ENCODE peak calls at places on chromosomes 1 and 21, in eight cellular contexts. U is HFF-Myc, O is RWPE1, I is H9, S is cardiac fibroblast, D is cardiac muscle cell, B is GM12865, K is AG04450. R is an unnamed sample.

GRCh38 chr1:205536759-205537361 is 32.4 kb downstream of the CDK18 start:
- DNase-seq in U (no peak), O (no peak), I (peak), S (no peak), D (no peak), B (no peak), K (no peak), R (no peak)

GRCh38 chr1:24939657-24940193 is 9.6 kb upstream of the RUNX3 start:
- DNase-seq in U (no peak), O (no peak), I (no peak), S (no peak), D (no peak), B (no peak), K (no peak), R (no peak)

GRCh38 chr1:154807048-154807591 is 63.0 kb downstream of the KCNN3 start:
- DNase-seq in U (no peak), O (no peak), I (no peak), S (no peak), D (no peak), B (peak), K (no peak), R (peak)

GRCh38 chr1:25900209-25900608 is 6.0 kb downstream of the STMN1 start:
- DNase-seq in U (no peak), O (no peak), I (no peak), S (no peak), D (no peak), B (no peak), K (no peak), R (no peak)

GRCh38 chr1:38586993-38587646 is 272.5 kb downstream of the RRAGC start:
- DNase-seq in U (no peak), O (no peak), I (peak), S (peak), D (peak), B (peak), K (no peak), R (peak)

GRCh38 chr1:220342853-220343252 is 70.6 kb upstream of the RAB3GAP2 start:
- DNase-seq in U (peak), O (no peak), I (no peak), S (no peak), D (no peak), B (no peak), K (no peak), R (no peak)

GRCh38 chr1:54786778-54787177 is 14.3 kb downstream of the TTC22 start:
- DNase-seq in U (no peak), O (no peak), I (no peak), S (no peak), D (no peak), B (no peak), K (no peak), R (no peak)

GRCh38 chr1:224635356-224635755 is 19.2 kb downstream of the CNIH3 start:
- DNase-seq in U (no peak), O (peak), I (no peak), S (peak), D (peak), B (no peak), K (no peak), R (no peak)

GRCh38 chr1:241821363-241821762 is 26.6 kb upstream of the EXO1 start:
- DNase-seq in U (peak), O (no peak), I (no peak), S (no peak), D (no peak), B (no peak), K (no peak), R (no peak)

GRCh38 chr1:22131875-22132486 is 10.9 kb downstream of the WNT4 start:
- DNase-seq in U (no peak), O (peak), I (peak), S (no peak), D (peak), B (peak), K (no peak), R (no peak)

GRCh38 chr1:39590546-39590945 is 14.0 kb upstream of the PABPC4 start:
- DNase-seq in U (no peak), O (no peak), I (no peak), S (no peak), D (peak), B (no peak), K (no peak), R (no peak)

GRCh38 chr1:173255214-173255813 is 48.2 kb upstream of the TNFSF4 start:
- DNase-seq in U (peak), O (peak), I (no peak), S (peak), D (peak), B (peak), K (peak), R (no peak)

GRCh38 chr1:89125571-89126233 is at the start of gene GBP2:
- DNase-seq in U (peak), O (peak), I (no peak), S (peak), D (peak), B (peak), K (peak), R (no peak)

GRCh38 chr21:16117851-16118592 is 388.2 kb downstream of the USP25 start:
- DNase-seq in U (peak), O (peak), I (no peak), S (peak), D (peak), B (no peak), K (peak), R (no peak)

GRCh38 chr1:6475381-6476133 is 9.6 kb upstream of the TNFRSF25 start:
- DNase-seq in U (no peak), O (peak), I (peak), S (no peak), D (no peak), B (peak), K (no peak), R (no peak)

DNA sequence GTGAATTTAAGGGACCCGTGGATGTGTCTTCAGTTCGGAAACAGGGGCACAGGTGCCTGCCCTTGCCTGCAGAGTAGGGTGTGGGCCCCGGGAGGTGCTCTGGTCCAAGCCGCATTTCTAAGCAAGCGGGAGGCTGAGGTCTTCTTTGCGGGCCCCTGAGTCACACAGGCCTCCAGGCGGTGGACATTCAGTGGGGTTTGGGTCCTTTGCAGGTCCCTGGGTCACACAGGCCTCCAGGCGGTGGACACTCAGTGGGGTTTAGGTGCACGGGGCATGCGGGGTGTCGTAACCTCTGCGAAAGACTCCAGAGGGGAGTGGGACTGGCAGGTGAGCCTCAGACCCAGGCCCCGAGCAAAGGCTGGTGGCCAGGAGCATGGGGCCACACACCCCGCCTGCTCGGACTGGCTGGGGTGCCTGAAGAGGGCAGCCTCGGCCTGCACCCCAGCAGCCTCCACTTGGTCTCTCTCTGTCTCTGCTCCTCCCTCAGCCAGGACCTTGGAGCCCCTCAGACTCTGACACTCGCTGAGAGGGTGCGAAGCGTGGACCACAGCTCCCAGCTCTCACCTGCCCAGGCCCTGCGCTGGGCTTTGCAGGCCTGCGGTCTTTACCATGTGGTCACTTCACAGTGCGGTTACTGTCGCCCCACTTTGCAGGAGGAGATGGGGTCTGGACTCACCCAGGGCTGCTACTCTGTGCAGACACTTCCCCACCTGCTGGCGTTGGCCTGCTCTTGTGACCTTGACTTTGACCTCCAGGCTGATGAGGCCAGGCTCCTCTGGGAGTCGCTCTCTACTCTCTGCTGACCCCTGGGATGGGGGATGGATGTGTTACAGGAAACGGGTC is 6.0 kb upstream of the AGPAT3 start:
- DNase-seq in U (no peak), O (no peak), I (no peak), S (no peak), D (no peak), B (no peak), K (no peak), R (no peak)
- TF ChIP-seq CTCF in U (no peak), O (no peak), I (no peak), S (no peak), D (no peak), B (no peak), K (no peak), R (no peak)

GRCh38 chr21:37563641-37564340 is 197.2 kb downstream of the DYRK1A start:
- DNase-seq in U (peak), O (peak), I (peak), S (peak), D (peak), B (peak), K (peak), R (peak)

GRCh38 chr21:37565530-37566223 is 199.1 kb downstream of the DYRK1A start:
- DNase-seq in U (no peak), O (no peak), I (no peak), S (peak), D (no peak), B (no peak), K (no peak), R (no peak)

GRCh38 chr21:37564924-37565529 is 198.5 kb downstream of the DYRK1A start:
- DNase-seq in U (peak), O (no peak), I (no peak), S (no peak), D (no peak), B (no peak), K (no peak), R (no peak)

GRCh38 chr21:37562920-37563640 is 196.5 kb downstream of the DYRK1A start:
- DNase-seq in U (no peak), O (no peak), I (no peak), S (no peak), D (no peak), B (peak), K (no peak), R (no peak)

GRCh38 chr21:37564341-37564923 is 197.9 kb downstream of the DYRK1A start:
- DNase-seq in U (peak), O (peak), I (peak), S (peak), D (peak), B (peak), K (peak), R (peak)
- TF ChIP-seq CTCF in U (no peak), O (peak), I (no peak), S (no peak), D (no peak), B (no peak), K (no peak), R (peak)

GRCh38 chr1:85428471-85429077 is 36.4 kb downstream of the DDAH1 start:
- DNase-seq in U (no peak), O (no peak), I (no peak), S (no peak), D (no peak), B (no peak), K (no peak), R (no peak)
- TF ChIP-seq CTCF in U (no peak), O (no peak), I (no peak), S (no peak), D (no peak), B (no peak), K (no peak), R (no peak)

GRCh38 chr1:235864469-235864868 is 2.2 kb downstream of the LYST start:
- DNase-seq in U (no peak), O (no peak), I (no peak), S (no peak), D (no peak), B (no peak), K (no peak), R (no peak)

GRCh38 chr1:235866913-235867850 is 476 bp upstream of the LYST start:
- DNase-seq in U (peak), O (peak), I (peak), S (peak), D (peak), B (peak), K (peak), R (peak)

GRCh38 chr1:235866207-235866912 is at the start of gene LYST:
- DNase-seq in U (no peak), O (peak), I (peak), S (peak), D (peak), B (peak), K (no peak), R (no peak)

GRCh38 chr1:235864965-235865525 is 1.7 kb downstream of the LYST start:
- DNase-seq in U (no peak), O (no peak), I (no peak), S (peak), D (peak), B (no peak), K (no peak), R (no peak)

DNA sequence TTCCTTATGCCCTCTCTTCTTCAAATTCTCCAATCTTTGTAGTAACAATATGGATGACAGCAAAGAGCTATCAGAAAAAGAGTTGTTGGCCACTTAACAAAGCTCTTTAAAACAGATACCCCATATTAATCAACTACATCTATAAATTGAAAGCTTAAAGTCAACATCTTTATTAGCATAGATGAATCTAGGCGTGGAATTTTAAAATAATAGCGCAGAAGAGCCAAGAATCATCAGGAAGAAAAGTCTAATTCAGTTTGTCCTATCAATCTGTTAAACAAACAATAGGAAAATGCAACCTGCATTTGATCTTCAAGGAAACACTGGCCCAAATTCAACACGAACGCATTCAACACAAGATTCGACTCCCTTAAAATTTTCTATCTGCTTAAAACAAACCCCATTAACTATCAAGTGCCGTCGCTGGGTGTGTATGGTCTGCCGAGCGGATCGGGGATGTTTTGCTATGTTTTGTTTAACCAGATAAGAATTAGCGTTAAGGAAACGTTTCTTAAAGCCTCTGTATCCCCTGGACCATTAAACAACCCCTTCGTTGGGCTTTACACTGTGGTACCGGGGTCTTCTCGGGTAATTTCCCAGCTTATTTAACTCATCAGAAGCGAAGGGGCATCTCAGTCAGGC is 1.0 kb downstream of the LYST start:
- DNase-seq in U (no peak), O (peak), I (no peak), S (peak), D (peak), B (no peak), K (no peak), R (no peak)
- TF ChIP-seq CTCF in U (no peak), O (no peak), I (no peak), S (no peak), D (no peak), B (no peak), K (no peak), R (no peak)

GRCh38 chr1:13764933-13765332 is 64.9 kb downstream of the PRDM2 start:
- DNase-seq in U (no peak), O (no peak), I (peak), S (no peak), D (no peak), B (peak), K (no peak), R (no peak)
- TF ChIP-seq CTCF in U (no peak), O (no peak), I (peak), S (no peak), D (no peak), B (no peak), K (no peak), R (no peak)

DNA sequence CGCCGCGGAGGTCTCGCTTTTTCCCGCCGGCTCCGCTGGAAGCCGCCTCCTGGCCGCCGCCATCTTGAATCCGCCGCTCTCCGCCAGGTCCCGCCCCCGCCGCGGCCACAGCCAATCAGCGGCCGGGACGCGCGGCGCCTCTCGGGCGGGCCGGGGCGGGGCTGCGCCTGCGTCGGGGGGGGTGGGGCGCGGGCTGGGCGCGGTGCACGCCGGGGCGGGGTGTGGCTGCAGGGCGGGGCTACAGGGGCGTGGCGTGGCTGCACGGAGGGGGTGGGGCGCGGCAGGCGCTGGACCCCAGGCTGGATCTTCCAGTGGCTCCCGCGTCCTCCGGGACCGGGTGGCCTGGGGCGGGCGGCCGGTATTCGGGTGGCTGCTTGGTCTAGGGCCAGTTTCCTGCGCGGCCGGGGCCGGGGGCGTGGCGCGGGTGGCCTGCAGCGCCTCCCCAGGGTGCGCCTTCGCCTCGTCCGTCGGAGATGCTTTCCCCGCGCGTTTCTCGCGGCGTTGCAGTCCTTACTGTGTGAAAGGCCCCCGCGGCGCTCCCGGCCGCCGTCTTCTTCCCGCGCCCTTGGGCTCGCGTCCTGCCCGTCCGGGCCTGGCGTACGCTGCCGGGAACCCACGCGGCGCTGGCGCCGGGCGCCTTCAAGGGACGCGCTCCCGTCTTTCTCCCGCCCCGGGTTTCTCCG is 575 bp downstream of the PCNT start:
- DNase-seq in U (no peak), O (peak), I (peak), S (peak), D (peak), B (peak), K (peak), R (no peak)
- TF ChIP-seq CTCF in U (no peak), O (no peak), I (no peak), S (no peak), D (peak), B (peak), K (peak), R (no peak)